ENCODE peak calls at places on chromosome 17, in eight cellular contexts. B, T, E, V, S, W, M and Z are unnamed samples.

GRCh38 chr17:79852748-79853147 is 13.5 kb upstream of the CBX4 start:
- DNase-seq in B (no peak), W (no peak), E (no peak), T (peak; percentile 57), S (no peak), M (peak; percentile 76), V (peak; percentile 66), Z (no peak)

GRCh38 chr17:81517339-81518112 is 4.9 kb upstream of the ACTG1 start:
- DNase-seq in T (peak; percentile 52), B (peak; percentile 14), V (no peak), M (no peak), E (no peak), W (no peak), S (no peak), Z (no peak)

GRCh38 chr17:78412403-78412802 is 34.0 kb downstream of the PGS1 start:
- DNase-seq in S (peak; percentile 44), W (no peak), E (no peak), T (peak; percentile 52), M (no peak), B (peak; percentile 27), V (no peak), Z (no peak)

GRCh38 chr17:80983545-80983944 is 8.1 kb upstream of the CHMP6 start:
- DNase-seq in S (no peak), T (no peak), E (no peak), M (no peak), W (no peak), B (no peak), V (no peak), Z (no peak)

GRCh38 chr17:47717261-47717697 is 15.8 kb upstream of the TBX21 start:
- DNase-seq in V (no peak), T (no peak), E (no peak), W (no peak), M (no peak), B (no peak), S (no peak), Z (no peak)

GRCh38 chr17:61863801-61864126 is 436 bp upstream of the BRIP1 start:
- DNase-seq in W (no peak), V (no peak), S (no peak), T (no peak), E (no peak), M (no peak), B (no peak), Z (no peak)

GRCh38 chr17:6027342-6028024 is 42.7 kb upstream of the WSCD1 start:
- DNase-seq in V (no peak), T (no peak), W (no peak), B (no peak), M (no peak), S (no peak), E (no peak), Z (no peak)

GRCh38 chr17:72840019-72840418 is 252.5 kb downstream of the SLC39A11 start:
- DNase-seq in W (no peak), T (no peak), M (no peak), S (no peak), B (no peak), V (no peak), E (no peak), Z (no peak)

GRCh38 chr17:59365383-59365981 is 34.0 kb downstream of the YPEL2 start:
- DNase-seq in E (no peak), S (peak; percentile 74), T (no peak), M (no peak), W (no peak), B (peak; percentile 88), V (peak; percentile 45), Z (no peak)

GRCh38 chr17:1153795-1154546 is 25.8 kb downstream of the ABR start:
- DNase-seq in M (peak; percentile 19), T (peak; percentile 90), E (no peak), S (peak; percentile 41), B (peak; percentile 24), V (no peak), W (no peak), Z (peak; percentile 76)

GRCh38 chr17:60586288-60586974 is 13.6 kb upstream of the PPM1D start:
- DNase-seq in E (no peak), V (no peak), W (no peak), S (peak; percentile 43), M (no peak), T (peak; percentile 32), B (peak; percentile 56), Z (no peak)

GRCh38 chr17:53470626-53471025 is 352.1 kb upstream of the KIF2B start:
- DNase-seq in M (peak; percentile 10), T (no peak), B (no peak), W (no peak), S (no peak), E (no peak), V (no peak), Z (no peak)

GRCh38 chr17:2335726-2336214 is 487 bp downstream of the TSR1 start:
- DNase-seq in V (no peak), S (no peak), W (no peak), T (peak; percentile 40), E (no peak), M (no peak), B (no peak), Z (no peak)

GRCh38 chr17:2138768-2139167 is 83.9 kb downstream of the HIC1 start:
- DNase-seq in S (no peak), V (peak; percentile 50), M (no peak), T (peak; percentile 51), E (no peak), B (peak; percentile 50), W (no peak), Z (no peak)

GRCh38 chr17:9115446-9116265 is 94.3 kb downstream of the NTN1 start:
- DNase-seq in T (peak; percentile 71), B (peak; percentile 33), S (peak; percentile 17), W (peak; percentile 26), V (peak; percentile 4), M (no peak), E (no peak), Z (peak; percentile 74)

GRCh38 chr17:1532836-1533602 is 16.6 kb upstream of the INPP5K start:
- DNase-seq in E (no peak), B (peak; percentile 22), W (no peak), V (no peak), S (peak; percentile 35), T (peak; percentile 47), M (no peak), Z (no peak)

GRCh38 chr17:80790981-80791742 is 200.5 kb upstream of the CHMP6 start:
- DNase-seq in W (no peak), M (no peak), T (peak; percentile 24), V (no peak), S (peak; percentile 55), E (peak; percentile 46), B (no peak), Z (no peak)

GRCh38 chr17:58318065-58318481 is 10.5 kb downstream of the TSPOAP1 start:
- DNase-seq in E (no peak), W (no peak), S (no peak), M (no peak), B (no peak), V (no peak), T (no peak), Z (no peak)

GRCh38 chr17:55496094-55496881 is 15.0 kb downstream of the SMIM36 start:
- DNase-seq in W (no peak), S (peak; percentile 63), B (no peak), M (peak; percentile 67), E (no peak), V (no peak), T (peak; percentile 61), Z (no peak)

GRCh38 chr17:32298298-32298697 is 32.7 kb downstream of the RHBDL3 start:
- DNase-seq in V (no peak), S (peak; percentile 38), M (no peak), W (no peak), E (no peak), B (no peak), T (peak; percentile 7), Z (no peak)

GRCh38 chr17:77728022-77728671 is 230.4 kb upstream of the TNRC6C start:
- DNase-seq in M (peak; percentile 13), B (no peak), S (no peak), E (peak; percentile 68), W (no peak), V (no peak), T (peak; percentile 33), Z (no peak)

GRCh38 chr17:81959362-81960129 is 1.4 kb downstream of the NOTUM start:
- DNase-seq in T (peak; percentile 73), W (peak; percentile 66), S (peak; percentile 88), E (no peak), M (peak; percentile 33), V (peak; percentile 18), B (peak; percentile 74), Z (no peak)

GRCh38 chr17:51814521-51814920 is 344.0 kb downstream of the CA10 start:
- DNase-seq in T (no peak), S (no peak), E (no peak), M (no peak), B (no peak), V (no peak), W (peak; percentile 48), Z (no peak)
- H3K4me3 ChIP-seq in T (no peak overlapping the region), S (no peak overlapping the region), E (no peak overlapping the region), M (no peak overlapping the region), B (no peak overlapping the region), V (no peak overlapping the region), W (no peak overlapping the region), Z (no peak overlapping the region)

GRCh38 chr17:43591750-43592562 is 45.8 kb upstream of the ETV4 start:
- DNase-seq in S (peak; percentile 39), T (peak; percentile 86), E (peak; percentile 86), V (peak; percentile 94), W (no peak), B (no peak), M (peak; percentile 35), Z (peak; percentile 90)
- H3K4me3 ChIP-seq in S (no peak overlapping the region), T (peak overlapping the region; percentile 49), E (peak overlapping the region; percentile 42), V (no peak overlapping the region), W (no peak overlapping the region), B (no peak overlapping the region), M (no peak overlapping the region), Z (peak overlapping the region; percentile 13)

DNA sequence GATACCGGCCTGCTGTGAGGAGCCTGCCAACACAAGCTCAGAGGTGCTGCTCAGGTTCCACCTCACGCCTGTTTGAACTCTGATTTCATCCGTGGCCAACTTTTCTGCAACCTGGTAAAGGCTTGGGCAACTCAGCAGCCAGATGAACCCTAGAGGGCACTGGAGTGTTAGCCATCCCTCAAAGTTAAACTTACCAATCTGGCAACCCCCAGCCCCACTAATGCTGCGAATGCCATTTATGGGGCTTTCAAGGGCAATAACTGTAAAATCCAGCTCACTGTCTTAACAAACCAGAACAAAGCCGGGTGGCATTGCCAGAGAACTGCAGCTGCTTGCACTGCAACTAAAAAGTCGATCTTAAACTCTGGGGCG is 105.5 kb downstream of the AXIN2 start:
- DNase-seq in S (peak; percentile 61), B (peak; percentile 49), T (no peak), W (no peak), E (no peak), M (no peak), V (peak; percentile 20), Z (no peak)
- H3K4me3 ChIP-seq in S (no peak overlapping the region), B (no peak overlapping the region), T (no peak overlapping the region), W (no peak overlapping the region), E (no peak overlapping the region), M (no peak overlapping the region), V (no peak overlapping the region), Z (no peak overlapping the region)

DNA sequence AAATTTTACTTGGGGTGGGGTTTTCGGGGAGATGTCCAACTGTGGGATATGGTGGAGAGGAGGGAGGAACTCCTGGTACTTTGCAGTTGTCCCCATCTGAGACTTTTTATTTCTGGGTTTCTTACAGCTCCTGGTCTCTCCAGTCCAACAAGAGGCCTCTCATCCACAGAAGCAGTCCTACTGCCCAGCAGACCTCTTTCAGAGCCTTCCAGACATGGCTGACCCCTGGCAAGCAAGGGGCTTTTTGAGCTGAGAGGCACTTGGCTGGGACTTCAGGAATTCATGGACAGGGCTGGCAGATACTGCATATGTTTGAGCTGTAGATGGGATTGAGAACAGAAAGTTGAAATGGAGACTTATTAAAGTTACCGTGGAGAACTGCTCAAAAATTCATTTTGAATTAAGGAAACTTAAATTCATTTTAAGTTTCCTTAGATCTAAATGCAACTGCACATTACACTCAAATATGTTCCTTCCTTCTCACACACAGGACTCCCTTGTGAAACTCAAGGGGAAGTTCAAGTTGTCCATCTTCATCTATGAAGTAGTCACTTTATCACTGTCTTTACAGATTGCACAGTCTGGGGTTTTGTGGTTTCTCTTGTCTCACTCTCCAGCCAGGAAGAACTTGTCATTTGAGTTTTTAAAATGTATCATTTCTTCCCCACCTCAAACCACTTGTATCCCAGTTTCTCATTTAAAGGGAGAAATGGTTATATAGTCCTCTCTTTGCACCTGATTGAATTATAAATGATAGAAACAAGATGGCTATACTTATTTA is 1.1 kb downstream of the LASP1NB start:
- DNase-seq in B (no peak), M (peak; percentile 17), S (no peak), T (no peak), E (no peak), W (no peak), V (no peak), Z (no peak)
- H3K4me3 ChIP-seq in B (no peak overlapping the region), M (no peak overlapping the region), S (no peak overlapping the region), T (no peak overlapping the region), E (no peak overlapping the region), W (no peak overlapping the region), V (no peak overlapping the region), Z (no peak overlapping the region)